ENCODE peak calls at places on chromosomes 6 and 20, in five cellular contexts. N is left ventricle myocardium inferior, R is esophagus muscularis mucosa, D is left lung, U is coronary artery. A is an unnamed sample.

GRCh38 chr20:49448917-49449316 is 33.6 kb downstream of the KCNB1 start:
- DNase-seq in N (no peak), R (no peak), D (no peak), U (no peak), A (no peak)

GRCh38 chr20:53085720-53086119 is 113.6 kb downstream of the TSHZ2 start:
- DNase-seq in N (no peak), R (no peak), D (no peak), U (no peak), A (no peak)

GRCh38 chr20:10667560-10668167 is 6.1 kb downstream of the JAG1 start:
- DNase-seq in N (no peak), R (no peak), D (no peak), U (peak; percentile 43), A (no peak)

GRCh38 chr6:87879144-87879861 is 168.3 kb upstream of the SPACA1 start:
- DNase-seq in N (no peak), R (no peak), D (no peak), U (no peak), A (peak; percentile 11)

GRCh38 chr6:111752476-111752875 is 120.8 kb downstream of the FYN start:
- DNase-seq in N (no peak), R (no peak), D (no peak), U (no peak), A (no peak)

GRCh38 chr6:11772109-11772830 is 6.3 kb downstream of the ADTRP start:
- DNase-seq in N (no peak), R (no peak), D (no peak), U (no peak), A (peak; percentile 96)

GRCh38 chr20:14807224-14807623 is 469.8 kb upstream of the FLRT3 start:
- DNase-seq in N (no peak), R (no peak), D (no peak), U (no peak), A (no peak)

GRCh38 chr6:34953084-34954025 is 64.3 kb downstream of the ANKS1A start:
- DNase-seq in N (no peak), R (no peak), D (no peak), U (no peak), A (peak; percentile 71)

GRCh38 chr20:6525447-6526303 is 241.8 kb upstream of the BMP2 start:
- DNase-seq in N (no peak), R (no peak), D (no peak), U (no peak), A (peak; percentile 55)

GRCh38 chr6:55678330-55679224 is 99.6 kb upstream of the HMGCLL1 start:
- DNase-seq in N (no peak), R (no peak), D (no peak), U (no peak), A (peak; percentile 48)

GRCh38 chr20:41051426-41051825 is 22.8 kb downstream of the TOP1 start:
- DNase-seq in N (no peak), R (no peak), D (no peak), U (no peak), A (no peak)

GRCh38 chr20:6295477-6296256 is 172.8 kb upstream of the FERMT1 start:
- DNase-seq in N (no peak), R (no peak), D (no peak), U (no peak), A (no peak)

GRCh38 chr6:168134399-168135201 is 55.6 kb upstream of the FRMD1 start:
- DNase-seq in N (no peak), R (peak; percentile 86), D (no peak), U (peak; percentile 61), A (no peak)

GRCh38 chr6:11644071-11644470 is 106.5 kb downstream of the TMEM170B start:
- DNase-seq in N (no peak), R (no peak), D (no peak), U (no peak), A (no peak)

GRCh38 chr6:150977276-150977675 is 111.8 kb downstream of the MTHFD1L start:
- DNase-seq in N (no peak), R (no peak), D (no peak), U (no peak), A (no peak)

GRCh38 chr6:1239805-1240204 is 72.1 kb upstream of the FOXQ1 start:
- DNase-seq in N (no peak), R (peak; percentile 75), D (no peak), U (no peak), A (no peak)

GRCh38 chr6:22880686-22881433 is 311.5 kb downstream of the HDGFL1 start:
- DNase-seq in N (no peak), R (no peak), D (no peak), U (no peak), A (peak; percentile 97)

GRCh38 chr6:101117397-101118185 is 236.5 kb upstream of the ASCC3 start:
- DNase-seq in N (no peak), R (no peak), D (peak; percentile 44), U (no peak), A (no peak)

GRCh38 chr6:144415014-144415413 is 129.9 kb downstream of the UTRN start:
- DNase-seq in N (no peak), R (no peak), D (no peak), U (no peak), A (peak; percentile 87)
- H3K4me3 ChIP-seq in N (no peak overlapping the region), R (no peak overlapping the region), D (no peak overlapping the region), U (no peak overlapping the region), A (no peak overlapping the region)

GRCh38 chr6:5003604-5004372 is at the start of gene RPP40:
- DNase-seq in N (peak; percentile 98), R (peak; percentile 99), D (peak; percentile 99), U (peak; percentile 98), A (peak; percentile 98)
- TF ChIP-seq CTCF in N (peak; percentile 94), R (peak; percentile 69), D (peak; percentile 91), U (peak; percentile 91), A (peak; percentile 77)

DNA sequence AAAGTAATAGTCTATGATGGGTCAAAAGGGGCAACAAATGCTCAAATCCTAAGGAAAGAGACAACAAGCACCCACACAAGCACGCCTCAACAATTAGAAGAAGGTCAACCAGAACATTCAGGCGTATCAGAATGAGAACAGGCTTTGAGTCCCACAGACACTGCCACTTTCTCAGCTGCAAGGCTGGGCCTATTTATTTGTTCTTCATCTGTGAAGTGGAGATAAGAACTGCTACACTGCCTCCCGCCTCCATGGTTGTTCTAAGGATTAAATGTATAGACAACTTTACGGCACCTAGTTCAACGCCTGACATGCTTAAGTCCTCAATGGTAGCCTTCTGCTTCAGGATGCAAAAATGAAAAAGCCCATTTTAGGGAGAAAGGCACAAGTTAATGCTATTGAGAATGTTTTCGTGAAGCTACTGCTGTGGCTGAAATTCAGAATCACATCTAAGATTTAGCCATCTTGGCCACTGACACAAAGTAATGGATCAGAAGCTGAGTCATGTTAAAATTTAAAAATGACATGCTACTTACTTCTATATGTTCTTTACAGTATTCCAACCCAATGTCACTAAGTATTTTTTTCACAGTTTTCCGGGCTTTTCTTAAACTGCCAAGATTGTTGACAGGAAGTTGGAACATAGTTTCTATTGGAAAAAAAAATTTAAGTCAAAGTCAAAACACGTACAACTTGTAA is 27.7 kb downstream of the ADNP start:
- DNase-seq in N (no peak), R (no peak), D (no peak), U (no peak), A (no peak)
- H3K4me3 ChIP-seq in N (no peak overlapping the region), R (no peak overlapping the region), D (no peak overlapping the region), U (no peak overlapping the region), A (no peak overlapping the region)

GRCh38 chr6:32156891-32157290 is 3.0 kb downstream of the PPT2 start:
- DNase-seq in N (no peak), R (no peak), D (no peak), U (no peak), A (no peak)

GRCh38 chr6:32153252-32153834 is 598 bp upstream of the PPT2 start:
- DNase-seq in N (no peak), R (no peak), D (no peak), U (peak; percentile 89), A (peak; percentile 48)

GRCh38 chr6:32152414-32153251 is 894 bp upstream of the PRRT1 start:
- DNase-seq in N (no peak), R (no peak), D (no peak), U (no peak), A (peak; percentile 43)

GRCh38 chr6:32153835-32154513 is at the start of gene PPT2:
- DNase-seq in N (peak; percentile 91), R (peak; percentile 98), D (no peak), U (peak; percentile 96), A (peak; percentile 98)

DNA sequence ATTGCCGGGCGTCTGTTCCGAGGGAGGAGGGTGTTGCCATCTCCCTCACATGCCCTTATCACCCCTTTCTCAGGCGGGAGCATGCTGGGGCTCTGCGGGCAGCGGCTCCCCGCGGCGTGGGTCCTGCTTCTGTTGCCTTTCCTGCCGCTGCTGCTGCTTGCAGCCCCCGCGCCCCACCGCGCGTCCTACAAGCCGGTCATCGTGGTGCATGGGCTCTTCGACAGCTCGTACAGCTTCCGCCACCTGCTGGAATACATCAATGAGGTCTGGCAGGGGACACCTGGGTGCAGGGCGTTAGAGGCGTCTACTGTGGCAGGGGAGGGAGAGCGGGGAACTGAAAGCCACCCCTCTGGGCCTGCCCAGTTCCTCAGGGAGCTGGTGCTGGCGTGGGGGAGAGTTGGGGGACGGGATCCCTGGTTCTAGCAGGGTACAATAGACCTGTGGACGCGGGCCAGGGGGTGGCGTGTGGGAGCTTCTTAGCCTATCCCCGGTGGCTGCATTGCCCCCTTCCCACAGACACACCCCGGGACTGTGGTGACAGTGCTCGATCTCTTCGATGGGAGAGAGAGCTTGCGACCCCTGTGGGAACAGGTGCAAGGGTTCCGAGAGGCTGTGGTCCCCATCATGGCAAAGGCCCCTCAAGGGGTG is 697 bp downstream of the PPT2 start:
- DNase-seq in N (peak; percentile 45), R (no peak), D (peak; percentile 83), U (no peak), A (peak; percentile 77)
- TF ChIP-seq CTCF in N (peak; percentile 63), R (peak; percentile 65), D (peak; percentile 49), U (peak; percentile 41), A (peak; percentile 73)